ENCODE peak calls at places on chromosomes 12 and 14, in six cellular contexts. One of them, this sample, is unnamed.

GRCh38 chr14:96134508-96134907 is 70.1 kb upstream of the BDKRB2 start:
- DNase-seq in glomerular endothelial cell: no peak
- DNase-seq in cardiac muscle cell: no peak
- DNase-seq in neural crest cell: no peak
- DNase-seq in stimulated activated naive B cell treated with anti-CD40 and anti-IgM and Interleukin-4, amounts not matched to agents 10 μg/mL and 1 μg/mL and 100 μg/mL, for 72 hours: no peak
- DNase-seq in heart left ventricle: no peak
- DNase-seq in this sample: no peak

GRCh38 chr12:55019784-55020183 is at the start of gene NEUROD4:
- DNase-seq in glomerular endothelial cell: no peak
- DNase-seq in cardiac muscle cell: peak
- DNase-seq in neural crest cell: peak
- DNase-seq in stimulated activated naive B cell treated with anti-CD40 and anti-IgM and Interleukin-4, amounts not matched to agents 10 μg/mL and 1 μg/mL and 100 μg/mL, for 72 hours: peak
- DNase-seq in heart left ventricle: peak
- DNase-seq in this sample: peak

GRCh38 chr12:80937391-80938238 is at the start of gene LIN7A:
- DNase-seq in glomerular endothelial cell: no peak
- DNase-seq in cardiac muscle cell: peak
- DNase-seq in neural crest cell: peak
- DNase-seq in stimulated activated naive B cell treated with anti-CD40 and anti-IgM and Interleukin-4, amounts not matched to agents 10 μg/mL and 1 μg/mL and 100 μg/mL, for 72 hours: no peak
- DNase-seq in heart left ventricle: peak
- DNase-seq in this sample: peak

GRCh38 chr14:23202001-23202400 is 18.5 kb upstream of the SLC7A8 start:
- DNase-seq in glomerular endothelial cell: no peak
- DNase-seq in cardiac muscle cell: no peak
- DNase-seq in neural crest cell: no peak
- DNase-seq in stimulated activated naive B cell treated with anti-CD40 and anti-IgM and Interleukin-4, amounts not matched to agents 10 μg/mL and 1 μg/mL and 100 μg/mL, for 72 hours: no peak
- DNase-seq in heart left ventricle: no peak
- DNase-seq in this sample: no peak

GRCh38 chr12:51869490-51869865 is 18.4 kb upstream of the ANKRD33 start:
- DNase-seq in glomerular endothelial cell: no peak
- DNase-seq in cardiac muscle cell: no peak
- DNase-seq in neural crest cell: no peak
- DNase-seq in stimulated activated naive B cell treated with anti-CD40 and anti-IgM and Interleukin-4, amounts not matched to agents 10 μg/mL and 1 μg/mL and 100 μg/mL, for 72 hours: no peak
- DNase-seq in heart left ventricle: no peak
- DNase-seq in this sample: peak

GRCh38 chr12:70659077-70659606 is 21.9 kb upstream of the PTPRB start:
- DNase-seq in glomerular endothelial cell: no peak
- DNase-seq in cardiac muscle cell: no peak
- DNase-seq in neural crest cell: no peak
- DNase-seq in stimulated activated naive B cell treated with anti-CD40 and anti-IgM and Interleukin-4, amounts not matched to agents 10 μg/mL and 1 μg/mL and 100 μg/mL, for 72 hours: no peak
- DNase-seq in heart left ventricle: no peak
- DNase-seq in this sample: no peak

GRCh38 chr12:133130038-133130807 is at the start of the genes ZNF10 and ZNF891:
- DNase-seq in glomerular endothelial cell: peak
- DNase-seq in cardiac muscle cell: peak
- DNase-seq in neural crest cell: peak
- DNase-seq in stimulated activated naive B cell treated with anti-CD40 and anti-IgM and Interleukin-4, amounts not matched to agents 10 μg/mL and 1 μg/mL and 100 μg/mL, for 72 hours: peak
- DNase-seq in heart left ventricle: peak
- DNase-seq in this sample: peak

GRCh38 chr12:69872804-69873203 is 47.8 kb downstream of the MYRFL start:
- DNase-seq in glomerular endothelial cell: no peak
- DNase-seq in cardiac muscle cell: no peak
- DNase-seq in neural crest cell: no peak
- DNase-seq in stimulated activated naive B cell treated with anti-CD40 and anti-IgM and Interleukin-4, amounts not matched to agents 10 μg/mL and 1 μg/mL and 100 μg/mL, for 72 hours: no peak
- DNase-seq in heart left ventricle: no peak
- DNase-seq in this sample: no peak

GRCh38 chr12:116066381-116067230 is 210.9 kb downstream of the MED13L start:
- DNase-seq in glomerular endothelial cell: no peak
- DNase-seq in cardiac muscle cell: peak
- DNase-seq in neural crest cell: peak
- DNase-seq in stimulated activated naive B cell treated with anti-CD40 and anti-IgM and Interleukin-4, amounts not matched to agents 10 μg/mL and 1 μg/mL and 100 μg/mL, for 72 hours: peak
- DNase-seq in heart left ventricle: peak
- DNase-seq in this sample: no peak

GRCh38 chr12:1791104-1791927 is 29.0 kb upstream of the LRTM2 start:
- DNase-seq in glomerular endothelial cell: no peak
- DNase-seq in cardiac muscle cell: peak
- DNase-seq in neural crest cell: no peak
- DNase-seq in stimulated activated naive B cell treated with anti-CD40 and anti-IgM and Interleukin-4, amounts not matched to agents 10 μg/mL and 1 μg/mL and 100 μg/mL, for 72 hours: peak
- DNase-seq in heart left ventricle: peak
- DNase-seq in this sample: peak

GRCh38 chr12:108622425-108622824 is 11.3 kb downstream of the SELPLG start:
- DNase-seq in glomerular endothelial cell: peak
- DNase-seq in cardiac muscle cell: no peak
- DNase-seq in neural crest cell: no peak
- DNase-seq in stimulated activated naive B cell treated with anti-CD40 and anti-IgM and Interleukin-4, amounts not matched to agents 10 μg/mL and 1 μg/mL and 100 μg/mL, for 72 hours: no peak
- DNase-seq in heart left ventricle: peak
- DNase-seq in this sample: no peak

GRCh38 chr12:97960741-97961608 is 498.4 kb downstream of the RMST start:
- DNase-seq in glomerular endothelial cell: no peak
- DNase-seq in cardiac muscle cell: peak
- DNase-seq in neural crest cell: peak
- DNase-seq in stimulated activated naive B cell treated with anti-CD40 and anti-IgM and Interleukin-4, amounts not matched to agents 10 μg/mL and 1 μg/mL and 100 μg/mL, for 72 hours: peak
- DNase-seq in heart left ventricle: no peak
- DNase-seq in this sample: no peak

GRCh38 chr12:81610955-81611889 is 147.9 kb downstream of the PPFIA2 start:
- DNase-seq in glomerular endothelial cell: no peak
- DNase-seq in cardiac muscle cell: peak
- DNase-seq in neural crest cell: no peak
- DNase-seq in stimulated activated naive B cell treated with anti-CD40 and anti-IgM and Interleukin-4, amounts not matched to agents 10 μg/mL and 1 μg/mL and 100 μg/mL, for 72 hours: no peak
- DNase-seq in heart left ventricle: no peak
- DNase-seq in this sample: no peak

GRCh38 chr14:22515961-22516360 is 73.1 kb downstream of the DAD1 start:
- DNase-seq in glomerular endothelial cell: no peak
- DNase-seq in cardiac muscle cell: no peak
- DNase-seq in neural crest cell: no peak
- DNase-seq in stimulated activated naive B cell treated with anti-CD40 and anti-IgM and Interleukin-4, amounts not matched to agents 10 μg/mL and 1 μg/mL and 100 μg/mL, for 72 hours: no peak
- DNase-seq in heart left ventricle: no peak
- DNase-seq in this sample: no peak

GRCh38 chr12:98453492-98453891 is 61.9 kb upstream of the TMPO start:
- DNase-seq in glomerular endothelial cell: no peak
- DNase-seq in cardiac muscle cell: no peak
- DNase-seq in neural crest cell: no peak
- DNase-seq in stimulated activated naive B cell treated with anti-CD40 and anti-IgM and Interleukin-4, amounts not matched to agents 10 μg/mL and 1 μg/mL and 100 μg/mL, for 72 hours: no peak
- DNase-seq in heart left ventricle: no peak
- DNase-seq in this sample: no peak

GRCh38 chr12:105317942-105318614 is 12.4 kb upstream of the C12orf75 start:
- DNase-seq in glomerular endothelial cell: no peak
- DNase-seq in cardiac muscle cell: no peak
- DNase-seq in neural crest cell: no peak
- DNase-seq in stimulated activated naive B cell treated with anti-CD40 and anti-IgM and Interleukin-4, amounts not matched to agents 10 μg/mL and 1 μg/mL and 100 μg/mL, for 72 hours: no peak
- DNase-seq in heart left ventricle: no peak
- DNase-seq in this sample: no peak

GRCh38 chr12:27864521-27864920 is 84.5 kb upstream of the MANSC4 start:
- DNase-seq in glomerular endothelial cell: no peak
- DNase-seq in cardiac muscle cell: no peak
- DNase-seq in neural crest cell: no peak
- DNase-seq in stimulated activated naive B cell treated with anti-CD40 and anti-IgM and Interleukin-4, amounts not matched to agents 10 μg/mL and 1 μg/mL and 100 μg/mL, for 72 hours: no peak
- DNase-seq in heart left ventricle: no peak
- DNase-seq in this sample: no peak

GRCh38 chr14:55921516-55921915 is 196.7 kb upstream of the PELI2 start:
- DNase-seq in glomerular endothelial cell: no peak
- DNase-seq in cardiac muscle cell: no peak
- DNase-seq in neural crest cell: no peak
- DNase-seq in stimulated activated naive B cell treated with anti-CD40 and anti-IgM and Interleukin-4, amounts not matched to agents 10 μg/mL and 1 μg/mL and 100 μg/mL, for 72 hours: no peak
- DNase-seq in heart left ventricle: no peak
- DNase-seq in this sample: no peak

GRCh38 chr14:37816743-37817295 is 221.4 kb downstream of the TTC6 start:
- DNase-seq in glomerular endothelial cell: no peak
- DNase-seq in cardiac muscle cell: no peak
- DNase-seq in neural crest cell: no peak
- DNase-seq in stimulated activated naive B cell treated with anti-CD40 and anti-IgM and Interleukin-4, amounts not matched to agents 10 μg/mL and 1 μg/mL and 100 μg/mL, for 72 hours: no peak
- DNase-seq in heart left ventricle: no peak
- DNase-seq in this sample: no peak

GRCh38 chr12:40693503-40693863 is 1.2 kb downstream of the CNTN1 start:
- DNase-seq in glomerular endothelial cell: no peak
- DNase-seq in cardiac muscle cell: peak
- DNase-seq in neural crest cell: peak
- DNase-seq in stimulated activated naive B cell treated with anti-CD40 and anti-IgM and Interleukin-4, amounts not matched to agents 10 μg/mL and 1 μg/mL and 100 μg/mL, for 72 hours: no peak
- DNase-seq in heart left ventricle: no peak
- DNase-seq in this sample: peak

GRCh38 chr12:14454098-14454907 is 88.8 kb downstream of the ATF7IP start:
- DNase-seq in glomerular endothelial cell: peak
- DNase-seq in cardiac muscle cell: peak
- DNase-seq in neural crest cell: no peak
- DNase-seq in stimulated activated naive B cell treated with anti-CD40 and anti-IgM and Interleukin-4, amounts not matched to agents 10 μg/mL and 1 μg/mL and 100 μg/mL, for 72 hours: peak
- DNase-seq in heart left ventricle: no peak
- DNase-seq in this sample: no peak

GRCh38 chr12:85740190-85740589 is 96.0 kb downstream of the RASSF9 start:
- DNase-seq in glomerular endothelial cell: no peak
- DNase-seq in cardiac muscle cell: no peak
- DNase-seq in neural crest cell: no peak
- DNase-seq in stimulated activated naive B cell treated with anti-CD40 and anti-IgM and Interleukin-4, amounts not matched to agents 10 μg/mL and 1 μg/mL and 100 μg/mL, for 72 hours: no peak
- DNase-seq in heart left ventricle: no peak
- DNase-seq in this sample: no peak

This sample was measured in psoas muscle.